ENCODE peak calls at places on chromosomes 11 and 22, in four cellular contexts. Q is mesenchymal stem cell, K is trophoblast cell, W is H9. T is an unnamed sample.

GRCh38 chr11:2694995-2695939 is 4.5 kb downstream of the KCNQ1OT1 start:
- DNase-seq in W (peak; percentile 20), Q (no peak), K (peak; percentile 21), T (no peak)

GRCh38 chr11:16404781-16405180 is 48.4 kb upstream of the SOX6 start:
- DNase-seq in K (no peak), W (no peak), Q (no peak), T (no peak)

GRCh38 chr11:122642472-122642922 is 13.0 kb upstream of the UBASH3B start:
- DNase-seq in W (no peak), K (no peak), Q (peak; percentile 94), T (no peak)

GRCh38 chr22:38141574-38141973 is 31.1 kb upstream of the BAIAP2L2 start:
- DNase-seq in W (no peak), Q (no peak), K (no peak), T (no peak)

GRCh38 chr11:38304926-38305325 is 1706.9 kb upstream of the RAG2 start:
- DNase-seq in W (no peak), K (no peak), Q (no peak), T (no peak)

GRCh38 chr11:221998-222789 is 13.9 kb downstream of the SIRT3 start:
- DNase-seq in K (no peak), Q (no peak), W (no peak), T (no peak)

GRCh38 chr22:36144886-36145541 is 15.5 kb downstream of the APOL3 start:
- DNase-seq in W (peak; percentile 86), K (peak; percentile 77), Q (peak; percentile 81), T (peak; percentile 42)

GRCh38 chr22:49047461-49047860 is 780.2 kb downstream of the BRD1 start:
- DNase-seq in W (no peak), Q (no peak), K (no peak), T (no peak)

GRCh38 chr22:50675553-50676199 is 3.1 kb downstream of the SHANK3 start:
- DNase-seq in Q (no peak), W (no peak), K (no peak), T (no peak)

GRCh38 chr22:49636649-49637048 is 191.0 kb downstream of the BRD1 start:
- DNase-seq in K (no peak), Q (no peak), W (no peak), T (no peak)

GRCh38 chr11:126159719-126160344 is 51.6 kb downstream of the RPUSD4 start:
- DNase-seq in Q (no peak), W (peak; percentile 70), K (no peak), T (no peak)

GRCh38 chr11:132286106-132286505 is 915.7 kb downstream of the NTM start:
- DNase-seq in W (no peak), Q (no peak), K (no peak), T (no peak)

GRCh38 chr11:132312161-132312560 is 941.7 kb downstream of the NTM start:
- DNase-seq in K (no peak), W (no peak), Q (peak; percentile 49), T (no peak)

GRCh38 chr22:30308518-30309230 is 18.1 kb downstream of the TBC1D10A start:
- DNase-seq in K (peak; percentile 94), Q (peak; percentile 79), W (no peak), T (no peak)

GRCh38 chr11:61281581-61282250 is 13.4 kb downstream of the VWCE start:
- DNase-seq in Q (peak; percentile 22), W (peak; percentile 91), K (peak; percentile 86), T (peak; percentile 67)

GRCh38 chr22:49737101-49737551 is 90.5 kb downstream of the BRD1 start:
- DNase-seq in K (no peak), Q (no peak), W (no peak), T (no peak)

GRCh38 chr11:57596266-57596885 is 1.1 kb upstream of the SERPING1 start:
- DNase-seq in K (no peak), Q (no peak), W (no peak), T (no peak)

GRCh38 chr11:80846979-80847378 is 1406.1 kb upstream of the TENM4 start:
- DNase-seq in K (no peak), Q (no peak), W (no peak), T (no peak)

GRCh38 chr22:46633334-46633890 is 13.2 kb downstream of the GRAMD4 start:
- DNase-seq in W (no peak), K (no peak), Q (no peak), T (no peak)

GRCh38 chr22:46636221-46637002 is 16.2 kb downstream of the GRAMD4 start:
- DNase-seq in Q (no peak), W (no peak), K (peak; percentile 19), T (no peak)

GRCh38 chr22:46637711-46638600 is 17.8 kb downstream of the GRAMD4 start:
- DNase-seq in K (no peak), W (no peak), Q (no peak), T (no peak)

GRCh38 chr22:46634011-46634699 is 14.0 kb downstream of the GRAMD4 start:
- DNase-seq in Q (no peak), W (no peak), K (peak; percentile 67), T (no peak)

GRCh38 chr22:46635756-46636155 is 15.6 kb downstream of the GRAMD4 start:
- DNase-seq in K (peak; percentile 71), Q (no peak), W (peak; percentile 56), T (no peak)
- H2BK12ac ChIP-seq in K (no peak overlapping the region), Q (no peak overlapping the region), W (no peak overlapping the region), T (peak overlapping the region; percentile 98)

GRCh38 chr11:62856333-62856910 is 17.0 kb upstream of the WDR74 start:
- DNase-seq in Q (peak; percentile 69), W (no peak), K (peak; percentile 24), T (no peak)

GRCh38 chr11:62854825-62855570 is 15.6 kb upstream of the WDR74 start:
- DNase-seq in K (no peak), Q (no peak), W (no peak), T (no peak)

GRCh38 chr11:62854013-62854824 is 14.8 kb upstream of the WDR74 start:
- DNase-seq in K (no peak), W (no peak), Q (no peak), T (no peak)

GRCh38 chr11:62857541-62857982 is 18.2 kb upstream of the WDR74 start:
- DNase-seq in W (no peak), Q (peak; percentile 67), K (peak; percentile 94), T (no peak)

GRCh38 chr11:62855571-62856332 is 16.4 kb upstream of the WDR74 start:
- DNase-seq in K (peak; percentile 100), Q (peak; percentile 98), W (peak; percentile 98), T (peak; percentile 97)
- H2BK12ac ChIP-seq in K (peak overlapping the region; percentile 28), Q (no peak overlapping the region), W (no peak overlapping the region), T (no peak overlapping the region)

GRCh38 chr11:76686261-76687079 is 15.9 kb upstream of the LRRC32 start:
- DNase-seq in K (no peak), Q (no peak), W (peak; percentile 60), T (no peak)
- H2BK12ac ChIP-seq in K (no peak overlapping the region), Q (no peak overlapping the region), W (no peak overlapping the region), T (no peak overlapping the region)

DNA sequence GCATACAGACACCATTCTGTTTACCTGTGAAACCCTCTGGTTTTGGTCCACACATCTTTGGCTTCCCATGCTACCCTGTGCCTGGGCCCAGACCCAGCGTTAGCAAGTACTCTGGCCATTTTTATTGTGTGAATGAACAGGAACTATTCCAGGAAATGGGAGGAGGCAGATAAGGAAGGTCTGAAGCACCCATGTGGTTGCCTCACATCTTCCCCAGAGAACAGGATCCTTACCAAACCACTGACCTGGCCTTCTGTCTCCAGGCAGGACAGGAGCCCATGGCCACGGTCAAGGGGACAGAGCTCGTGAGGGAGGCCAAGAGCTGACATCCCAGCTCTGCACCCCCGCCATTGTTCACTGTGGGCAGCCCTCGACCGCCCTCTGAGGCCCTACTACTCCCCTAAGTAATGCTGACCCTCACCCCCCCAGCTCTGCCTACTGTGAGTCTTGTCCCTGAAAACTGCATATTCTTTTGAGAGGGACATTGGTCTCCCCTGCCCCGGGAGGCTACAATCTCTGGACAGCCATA is 97.7 kb upstream of the TP53I11 start:
- DNase-seq in Q (no peak), K (no peak), W (no peak), T (no peak)
- H2BK12ac ChIP-seq in Q (peak overlapping the region; percentile 75), K (no peak overlapping the region), W (no peak overlapping the region), T (peak overlapping the region; percentile 8)

GRCh38 chr22:29080061-29080975 is 7.5 kb downstream of the KREMEN1 start:
- DNase-seq in Q (peak; percentile 39), W (no peak), K (peak; percentile 95), T (no peak)

GRCh38 chr22:29081499-29082236 is 8.8 kb downstream of the KREMEN1 start:
- DNase-seq in K (no peak), W (no peak), Q (no peak), T (no peak)

GRCh38 chr22:29079218-29079901 is 6.5 kb downstream of the KREMEN1 start:
- DNase-seq in K (no peak), W (no peak), Q (no peak), T (no peak)

GRCh38 chr22:29082826-29083545 is 10.2 kb downstream of the KREMEN1 start:
- DNase-seq in Q (no peak), K (no peak), W (no peak), T (no peak)

GRCh38 chr22:29083576-29084566 is 11.0 kb downstream of the KREMEN1 start:
- DNase-seq in Q (peak; percentile 86), K (no peak), W (no peak), T (no peak)
- H2BK12ac ChIP-seq in Q (no peak overlapping the region), K (no peak overlapping the region), W (no peak overlapping the region), T (no peak overlapping the region)

T was measured in neuronal stem cell.